ENCODE peak calls at places on chromosomes 6 and 20, in eight cellular contexts. D, J, F, W, E, H, Z and Y are unnamed samples.

GRCh38 chr6:167836722-167837121 is 10.0 kb downstream of the AFDN start:
- DNase-seq in D (no peak), J (no peak), F (no peak), W (no peak), E (no peak), H (no peak), Z (no peak), Y (no peak)

GRCh38 chr6:42889815-42890214 is 10.4 kb downstream of the RPL7L1 start:
- DNase-seq in D (no peak), J (no peak), F (no peak), W (no peak), E (peak), H (no peak), Z (no peak), Y (no peak)

GRCh38 chr6:169851641-169852503 is 100.5 kb downstream of the ERMARD start:
- DNase-seq in D (no peak), J (no peak), F (peak), W (peak), E (peak), H (peak), Z (no peak), Y (no peak)

GRCh38 chr20:20174089-20174835 is 121.9 kb downstream of the CFAP61 start:
- DNase-seq in D (no peak), J (no peak), F (no peak), W (peak), E (no peak), H (no peak), Z (no peak), Y (no peak)

GRCh38 chr6:56843476-56844349 is 111.2 kb upstream of the BEND6 start:
- DNase-seq in D (no peak), J (peak), F (no peak), W (peak), E (peak), H (peak), Z (peak), Y (peak)

GRCh38 chr6:31881136-31881859 is 2.5 kb upstream of the SLC44A4 start:
- DNase-seq in D (no peak), J (no peak), F (no peak), W (no peak), E (no peak), H (no peak), Z (no peak), Y (no peak)

GRCh38 chr20:63843778-63844177 is 12.7 kb upstream of the ZBTB46 start:
- DNase-seq in D (no peak), J (no peak), F (no peak), W (no peak), E (no peak), H (no peak), Z (no peak), Y (no peak)

GRCh38 chr6:108561742-108562502 is 1.2 kb downstream of the FOXO3 start:
- DNase-seq in D (no peak), J (peak), F (no peak), W (peak), E (no peak), H (no peak), Z (no peak), Y (no peak)

GRCh38 chr6:17907467-17908229 is 79.8 kb downstream of the KIF13A start:
- DNase-seq in D (peak), J (no peak), F (no peak), W (peak), E (peak), H (peak), Z (peak), Y (peak)

GRCh38 chr20:62788607-62789006 is 7.7 kb upstream of the MRGBP start:
- DNase-seq in D (no peak), J (no peak), F (no peak), W (no peak), E (no peak), H (no peak), Z (no peak), Y (no peak)

GRCh38 chr6:38554700-38555413 is 84.9 kb downstream of the BTBD9 start:
- DNase-seq in D (no peak), J (no peak), F (no peak), W (no peak), E (peak), H (no peak), Z (no peak), Y (no peak)

GRCh38 chr20:58131111-58131510 is 97.3 kb downstream of the ANKRD60 start:
- DNase-seq in D (no peak), J (no peak), F (no peak), W (peak), E (peak), H (peak), Z (no peak), Y (peak)

GRCh38 chr20:18739785-18740184 is 73.8 kb upstream of the SCP2D1 start:
- DNase-seq in D (no peak), J (no peak), F (no peak), W (peak), E (peak), H (peak), Z (no peak), Y (peak)

GRCh38 chr6:55866110-55866509 is 9.3 kb downstream of the BMP5 start:
- DNase-seq in D (no peak), J (no peak), F (no peak), W (peak), E (no peak), H (no peak), Z (no peak), Y (no peak)

GRCh38 chr6:112086744-112087135 is 542 bp downstream of the TUBE1 start:
- DNase-seq in D (no peak), J (no peak), F (peak), W (peak), E (peak), H (no peak), Z (peak), Y (peak)

GRCh38 chr20:50322703-50323131 is 132.1 kb downstream of the CEBPB start:
- DNase-seq in D (no peak), J (no peak), F (no peak), W (no peak), E (no peak), H (no peak), Z (no peak), Y (no peak)

GRCh38 chr6:19968201-19968600 is 131.0 kb downstream of the ID4 start:
- DNase-seq in D (no peak), J (no peak), F (no peak), W (no peak), E (no peak), H (no peak), Z (no peak), Y (no peak)

GRCh38 chr6:128174724-128175123 is 273.9 kb upstream of the THEMIS start:
- DNase-seq in D (no peak), J (no peak), F (no peak), W (no peak), E (no peak), H (no peak), Z (no peak), Y (no peak)

GRCh38 chr6:25866011-25866410 is 8.0 kb downstream of the SLC17A3 start:
- DNase-seq in D (no peak), J (no peak), F (no peak), W (no peak), E (no peak), H (no peak), Z (no peak), Y (no peak)

GRCh38 chr6:130148181-130148580 is 74.6 kb downstream of the SAMD3 start:
- DNase-seq in D (no peak), J (no peak), F (no peak), W (peak), E (peak), H (no peak), Z (peak), Y (no peak)

GRCh38 chr20:37095108-37095608 is 639 bp downstream of the RBL1 start:
- DNase-seq in D (no peak), J (no peak), F (no peak), W (no peak), E (peak), H (no peak), Z (peak), Y (no peak)

GRCh38 chr20:19211252-19211651 is 1.2 kb upstream of the SLC24A3 start:
- DNase-seq in D (no peak), J (no peak), F (no peak), W (no peak), E (no peak), H (peak), Z (no peak), Y (no peak)

GRCh38 chr20:44209691-44210421 is 715 bp downstream of the OSER1 start:
- DNase-seq in D (no peak), J (peak), F (no peak), W (peak), E (peak), H (peak), Z (peak), Y (peak)

GRCh38 chr6:34671362-34671761 is 25.2 kb downstream of the ILRUN start:
- DNase-seq in D (no peak), J (no peak), F (no peak), W (no peak), E (no peak), H (no peak), Z (no peak), Y (peak)

GRCh38 chr6:14337157-14337556 is 219.6 kb downstream of the CD83 start:
- DNase-seq in D (no peak), J (no peak), F (no peak), W (no peak), E (no peak), H (no peak), Z (no peak), Y (no peak)